ENCODE peak calls at places on chromosomes 13 and 19, in four cellular contexts. One of them, this sample, is unnamed.

GRCh38 chr13:25281937-25282332 is 5.4 kb downstream of the MTMR6 start:
- DNase-seq in GM23338: no peak
- DNase-seq in activated gamma-delta T cell treated with anti-CD3 and anti-CD28 coated beads, Interleukin-2, amount 50 U/mL, for 16 hours: no peak
- DNase-seq in kidney tubule cell: no peak
- DNase-seq in this sample: no peak

GRCh38 chr19:18999016-18999758 is 34.1 kb downstream of the SUGP2 start:
- DNase-seq in GM23338: no peak
- DNase-seq in kidney tubule cell: peak
- DNase-seq in activated gamma-delta T cell treated with anti-CD3 and anti-CD28 coated beads, Interleukin-2, amount 50 U/mL, for 16 hours: no peak
- DNase-seq in this sample: no peak

GRCh38 chr13:49869514-49869913 is 66.6 kb downstream of the SPRYD7 start:
- DNase-seq in activated gamma-delta T cell treated with anti-CD3 and anti-CD28 coated beads, Interleukin-2, amount 50 U/mL, for 16 hours: no peak
- DNase-seq in kidney tubule cell: no peak
- DNase-seq in GM23338: peak
- DNase-seq in this sample: no peak

GRCh38 chr13:22454586-22454985 is 726.2 kb upstream of the SGCG start:
- DNase-seq in kidney tubule cell: peak
- DNase-seq in activated gamma-delta T cell treated with anti-CD3 and anti-CD28 coated beads, Interleukin-2, amount 50 U/mL, for 16 hours: no peak
- DNase-seq in GM23338: peak
- DNase-seq in this sample: no peak

GRCh38 chr13:35741657-35742056 is 265.2 kb upstream of the MAB21L1 start:
- DNase-seq in GM23338: no peak
- DNase-seq in activated gamma-delta T cell treated with anti-CD3 and anti-CD28 coated beads, Interleukin-2, amount 50 U/mL, for 16 hours: no peak
- DNase-seq in kidney tubule cell: no peak
- DNase-seq in this sample: no peak

GRCh38 chr19:7692417-7693088 is 9.4 kb downstream of the FCER2 start:
- DNase-seq in activated gamma-delta T cell treated with anti-CD3 and anti-CD28 coated beads, Interleukin-2, amount 50 U/mL, for 16 hours: no peak
- DNase-seq in GM23338: no peak
- DNase-seq in kidney tubule cell: no peak
- DNase-seq in this sample: no peak

GRCh38 chr19:40612831-40613668 is 11.9 kb downstream of the LTBP4 start:
- DNase-seq in activated gamma-delta T cell treated with anti-CD3 and anti-CD28 coated beads, Interleukin-2, amount 50 U/mL, for 16 hours: peak
- DNase-seq in kidney tubule cell: no peak
- DNase-seq in GM23338: peak
- DNase-seq in this sample: no peak

GRCh38 chr13:32471187-32471922 is 43.4 kb upstream of the N4BP2L1 start:
- DNase-seq in activated gamma-delta T cell treated with anti-CD3 and anti-CD28 coated beads, Interleukin-2, amount 50 U/mL, for 16 hours: no peak
- DNase-seq in GM23338: no peak
- DNase-seq in kidney tubule cell: no peak
- DNase-seq in this sample: no peak

GRCh38 chr19:3163230-3163886 is 15.2 kb upstream of the S1PR4 start:
- DNase-seq in activated gamma-delta T cell treated with anti-CD3 and anti-CD28 coated beads, Interleukin-2, amount 50 U/mL, for 16 hours: peak
- DNase-seq in GM23338: peak
- DNase-seq in kidney tubule cell: peak
- DNase-seq in this sample: peak

GRCh38 chr19:56356944-56357343 is 36.4 kb downstream of the ZNF582 start:
- DNase-seq in GM23338: no peak
- DNase-seq in activated gamma-delta T cell treated with anti-CD3 and anti-CD28 coated beads, Interleukin-2, amount 50 U/mL, for 16 hours: no peak
- DNase-seq in kidney tubule cell: no peak
- DNase-seq in this sample: no peak

GRCh38 chr19:58227964-58228583 is 640 bp upstream of the ZNF544 start:
- DNase-seq in kidney tubule cell: peak
- DNase-seq in GM23338: peak
- DNase-seq in activated gamma-delta T cell treated with anti-CD3 and anti-CD28 coated beads, Interleukin-2, amount 50 U/mL, for 16 hours: no peak
- DNase-seq in this sample: no peak

GRCh38 chr13:111216166-111216960 is 101.3 kb downstream of the ARHGEF7 start:
- DNase-seq in GM23338: peak
- DNase-seq in kidney tubule cell: peak
- DNase-seq in activated gamma-delta T cell treated with anti-CD3 and anti-CD28 coated beads, Interleukin-2, amount 50 U/mL, for 16 hours: no peak
- DNase-seq in this sample: peak

GRCh38 chr13:31538067-31539042 is 201.0 kb upstream of the RXFP2 start:
- DNase-seq in kidney tubule cell: peak
- DNase-seq in GM23338: peak
- DNase-seq in activated gamma-delta T cell treated with anti-CD3 and anti-CD28 coated beads, Interleukin-2, amount 50 U/mL, for 16 hours: no peak
- DNase-seq in this sample: no peak

GRCh38 chr13:23617551-23618014 is 47.4 kb downstream of the TNFRSF19 start:
- DNase-seq in kidney tubule cell: peak
- DNase-seq in activated gamma-delta T cell treated with anti-CD3 and anti-CD28 coated beads, Interleukin-2, amount 50 U/mL, for 16 hours: no peak
- DNase-seq in GM23338: no peak
- DNase-seq in this sample: no peak

GRCh38 chr13:99741979-99742378 is 229.6 kb downstream of the ZIC5 start:
- DNase-seq in kidney tubule cell: no peak
- DNase-seq in GM23338: peak
- DNase-seq in activated gamma-delta T cell treated with anti-CD3 and anti-CD28 coated beads, Interleukin-2, amount 50 U/mL, for 16 hours: no peak
- DNase-seq in this sample: no peak

GRCh38 chr13:25898991-25899390 is 152.8 kb downstream of the SHISA2 start:
- DNase-seq in GM23338: no peak
- DNase-seq in activated gamma-delta T cell treated with anti-CD3 and anti-CD28 coated beads, Interleukin-2, amount 50 U/mL, for 16 hours: no peak
- DNase-seq in kidney tubule cell: no peak
- DNase-seq in this sample: no peak

GRCh38 chr19:6868341-6868740 is 19.0 kb upstream of the ADGRE1 start:
- DNase-seq in activated gamma-delta T cell treated with anti-CD3 and anti-CD28 coated beads, Interleukin-2, amount 50 U/mL, for 16 hours: no peak
- DNase-seq in GM23338: no peak
- DNase-seq in kidney tubule cell: no peak
- DNase-seq in this sample: no peak

GRCh38 chr19:1866693-1867358 is 3.4 kb upstream of the KLF16 start:
- DNase-seq in kidney tubule cell: no peak
- DNase-seq in activated gamma-delta T cell treated with anti-CD3 and anti-CD28 coated beads, Interleukin-2, amount 50 U/mL, for 16 hours: no peak
- DNase-seq in GM23338: no peak
- DNase-seq in this sample: no peak

GRCh38 chr19:18292460-18292809 is 11.0 kb upstream of the JUND start:
- DNase-seq in kidney tubule cell: no peak
- DNase-seq in GM23338: peak
- DNase-seq in activated gamma-delta T cell treated with anti-CD3 and anti-CD28 coated beads, Interleukin-2, amount 50 U/mL, for 16 hours: peak
- DNase-seq in this sample: no peak

GRCh38 chr13:40402931-40403412 is 263.5 kb downstream of the FOXO1 start:
- DNase-seq in kidney tubule cell: peak
- DNase-seq in GM23338: peak
- DNase-seq in activated gamma-delta T cell treated with anti-CD3 and anti-CD28 coated beads, Interleukin-2, amount 50 U/mL, for 16 hours: no peak
- DNase-seq in this sample: no peak

GRCh38 chr19:1487576-1488281 is 2.4 kb downstream of the PCSK4 start:
- DNase-seq in kidney tubule cell: no peak
- DNase-seq in activated gamma-delta T cell treated with anti-CD3 and anti-CD28 coated beads, Interleukin-2, amount 50 U/mL, for 16 hours: no peak
- DNase-seq in GM23338: no peak
- DNase-seq in this sample: no peak

GRCh38 chr13:107822006-107822405 is 393.3 kb downstream of the LIG4 start:
- DNase-seq in kidney tubule cell: no peak
- DNase-seq in activated gamma-delta T cell treated with anti-CD3 and anti-CD28 coated beads, Interleukin-2, amount 50 U/mL, for 16 hours: no peak
- DNase-seq in GM23338: no peak
- DNase-seq in this sample: no peak

GRCh38 chr13:20219585-20219984 is 12.5 kb downstream of the GJB6 start:
- DNase-seq in kidney tubule cell: no peak
- DNase-seq in activated gamma-delta T cell treated with anti-CD3 and anti-CD28 coated beads, Interleukin-2, amount 50 U/mL, for 16 hours: no peak
- DNase-seq in GM23338: no peak
- DNase-seq in this sample: peak

GRCh38 chr13:28707629-28708427 is 10.9 kb downstream of the SLC46A3 start:
- DNase-seq in GM23338: no peak
- DNase-seq in activated gamma-delta T cell treated with anti-CD3 and anti-CD28 coated beads, Interleukin-2, amount 50 U/mL, for 16 hours: no peak
- DNase-seq in kidney tubule cell: no peak
- DNase-seq in this sample: no peak

GRCh38 chr19:41001243-41001971 is 10.3 kb downstream of the CYP2B6 start:
- DNase-seq in kidney tubule cell: no peak
- DNase-seq in activated gamma-delta T cell treated with anti-CD3 and anti-CD28 coated beads, Interleukin-2, amount 50 U/mL, for 16 hours: no peak
- DNase-seq in GM23338: peak
- DNase-seq in this sample: no peak

GRCh38 chr13:27962982-27963381 is 6.1 kb downstream of the CDX2 start:
- DNase-seq in GM23338: no peak
- DNase-seq in activated gamma-delta T cell treated with anti-CD3 and anti-CD28 coated beads, Interleukin-2, amount 50 U/mL, for 16 hours: no peak
- DNase-seq in kidney tubule cell: no peak
- DNase-seq in this sample: no peak

GRCh38 chr13:67119481-67119883 is 110.7 kb downstream of the PCDH9 start:
- DNase-seq in kidney tubule cell: peak
- DNase-seq in activated gamma-delta T cell treated with anti-CD3 and anti-CD28 coated beads, Interleukin-2, amount 50 U/mL, for 16 hours: no peak
- DNase-seq in GM23338: no peak
- DNase-seq in this sample: no peak

GRCh38 chr13:108003626-108004025 is 211.7 kb downstream of the LIG4 start:
- DNase-seq in kidney tubule cell: peak
- DNase-seq in GM23338: no peak
- DNase-seq in activated gamma-delta T cell treated with anti-CD3 and anti-CD28 coated beads, Interleukin-2, amount 50 U/mL, for 16 hours: no peak
- DNase-seq in this sample: no peak

GRCh38 chr19:7832009-7832408 is 2.0 kb downstream of the EVI5L start:
- DNase-seq in GM23338: no peak
- DNase-seq in activated gamma-delta T cell treated with anti-CD3 and anti-CD28 coated beads, Interleukin-2, amount 50 U/mL, for 16 hours: no peak
- DNase-seq in kidney tubule cell: no peak
- DNase-seq in this sample: no peak

GRCh38 chr19:28168557-28168956 is 1044.4 kb downstream of the UQCRFS1 start:
- DNase-seq in activated gamma-delta T cell treated with anti-CD3 and anti-CD28 coated beads, Interleukin-2, amount 50 U/mL, for 16 hours: no peak
- DNase-seq in GM23338: peak
- DNase-seq in kidney tubule cell: peak
- DNase-seq in this sample: no peak